ENCODE peak calls at places on chromosome 9, in seven cellular contexts. C, M, N, G, O, Q and Y are unnamed samples.

GRCh38 chr9:37582548-37583157 is 6.5 kb upstream of the FBXO10 start:
- DNase-seq in M (no peak), O (no peak), C (no peak), Q (no peak), N (no peak), G (no peak), Y (no peak)

GRCh38 chr9:115333671-115334070 is 215.7 kb upstream of the TNC start:
- DNase-seq in N (no peak), Q (no peak), G (no peak), O (no peak), M (no peak), C (no peak), Y (no peak)

GRCh38 chr9:121921444-121921843 is 171.7 kb downstream of the TTLL11 start:
- DNase-seq in O (no peak), C (no peak), N (no peak), Q (no peak), M (no peak), G (no peak), Y (no peak)

GRCh38 chr9:5553211-5553610 is 42.9 kb downstream of the PDCD1LG2 start:
- DNase-seq in N (no peak), Q (no peak), M (no peak), C (no peak), G (no peak), O (no peak), Y (no peak)

GRCh38 chr9:114053246-114054005 is 24.7 kb downstream of the AMBP start:
- DNase-seq in G (no peak), C (no peak), M (no peak), O (no peak), N (no peak), Q (no peak), Y (no peak)

GRCh38 chr9:91777437-91777836 is 172.6 kb downstream of the ROR2 start:
- DNase-seq in N (no peak), C (no peak), O (no peak), Q (no peak), G (no peak), M (no peak), Y (no peak)

GRCh38 chr9:73558471-73558870 is 406.8 kb downstream of the ANXA1 start:
- DNase-seq in N (no peak), C (no peak), M (no peak), O (no peak), G (no peak), Q (no peak), Y (no peak)

GRCh38 chr9:124423591-124423990 is 8.3 kb upstream of the PSMB7 start:
- DNase-seq in G (no peak), M (no peak), N (no peak), C (no peak), O (no peak), Q (peak; percentile 32), Y (no peak)

GRCh38 chr9:18847576-18848275 is 185.3 kb downstream of the SAXO1 start:
- DNase-seq in N (no peak), G (no peak), Q (no peak), O (no peak), C (peak; percentile 59), M (no peak), Y (no peak)

GRCh38 chr9:115944166-115944948 is 209.2 kb upstream of the PAPPA start:
- DNase-seq in C (no peak), N (peak; percentile 71), G (peak; percentile 88), M (peak; percentile 88), Q (peak; percentile 81), O (peak; percentile 66), Y (no peak)

GRCh38 chr9:137787376-137787775 is 90.2 kb upstream of the CACNA1B start:
- DNase-seq in C (no peak), N (no peak), O (no peak), G (no peak), Q (no peak), M (no peak), Y (no peak)

GRCh38 chr9:9750719-9751118 is 862.1 kb downstream of the PTPRD start:
- DNase-seq in M (no peak), N (no peak), G (no peak), C (no peak), Q (no peak), O (no peak), Y (no peak)

DNA sequence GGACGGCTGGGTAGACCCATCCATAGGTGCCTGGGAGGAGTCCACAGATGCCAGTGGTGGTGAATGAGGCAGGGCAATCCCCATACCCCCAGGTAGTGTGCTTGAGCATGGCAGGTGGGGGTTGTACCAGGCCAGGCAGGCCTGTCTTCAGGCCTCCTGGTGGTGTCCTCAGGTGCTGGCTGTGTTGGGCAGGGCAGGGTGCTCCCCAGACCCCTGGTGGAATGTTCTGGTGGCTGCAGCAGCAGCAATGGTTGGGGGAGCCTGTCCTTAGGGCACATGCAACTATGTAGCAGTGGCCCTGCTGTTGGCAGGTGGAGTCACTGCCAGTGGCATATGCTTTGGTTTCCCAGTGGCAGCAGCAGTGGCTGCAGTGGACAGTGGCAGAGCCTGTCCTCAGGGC is 10.0 kb downstream of the ALG2 start:
- DNase-seq in Q (no peak), G (no peak), O (no peak), N (no peak), M (no peak), C (no peak), Y (no peak)
- H3K27ac ChIP-seq in Q (no peak overlapping the region), G (no peak overlapping the region), O (no peak overlapping the region), N (no peak overlapping the region), M (no peak overlapping the region), C (no peak overlapping the region), Y (no peak overlapping the region)

DNA sequence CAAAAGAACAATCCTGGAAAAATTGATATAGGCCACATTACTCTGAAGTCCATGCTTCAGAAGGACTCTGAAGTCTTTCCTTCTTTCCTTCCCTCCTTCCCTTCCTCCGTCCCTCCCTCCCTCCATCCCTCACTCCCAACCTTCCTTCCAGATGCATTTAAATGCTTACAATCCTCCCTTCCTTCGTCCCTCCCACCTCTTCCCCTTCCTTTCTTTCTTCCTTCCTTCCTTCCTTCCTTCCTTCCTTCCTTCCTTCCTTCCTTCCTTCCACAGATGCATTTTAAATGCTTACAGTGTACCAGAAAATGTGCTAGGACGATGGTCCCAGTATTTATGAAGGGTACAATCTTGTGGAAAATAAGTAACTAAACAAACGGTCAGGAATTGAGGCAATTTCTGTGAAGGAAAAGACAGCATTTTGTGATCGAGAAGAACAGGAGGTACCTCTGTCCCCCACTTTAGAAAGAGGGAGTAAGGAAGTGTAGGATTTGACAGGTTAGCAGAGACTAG is 181.3 kb upstream of the TUT7 start:
- DNase-seq in G (no peak), M (no peak), N (no peak), O (no peak), C (no peak), Q (no peak), Y (no peak)
- H3K27ac ChIP-seq in G (no peak overlapping the region), M (peak overlapping the region; percentile 65), N (no peak overlapping the region), O (no peak overlapping the region), C (no peak overlapping the region), Q (no peak overlapping the region), Y (no peak overlapping the region)

GRCh38 chr9:107756091-107756490 is 266.5 kb upstream of the KLF4 start:
- DNase-seq in Q (no peak), C (no peak), G (no peak), N (no peak), M (no peak), O (no peak), Y (no peak)

GRCh38 chr9:107750741-107751521 is 261.4 kb upstream of the KLF4 start:
- DNase-seq in O (peak; percentile 83), C (no peak), N (peak; percentile 75), G (peak; percentile 92), M (peak; percentile 90), Q (peak; percentile 82), Y (peak; percentile 80)

GRCh38 chr9:107749787-107750444 is 260.3 kb upstream of the KLF4 start:
- DNase-seq in Q (peak; percentile 85), O (peak; percentile 68), M (peak; percentile 92), N (peak; percentile 83), C (no peak), G (peak; percentile 93), Y (peak; percentile 86)

GRCh38 chr9:107755267-107755666 is 265.7 kb upstream of the KLF4 start:
- DNase-seq in G (no peak), C (no peak), Q (peak; percentile 64), O (peak; percentile 43), M (no peak), N (no peak), Y (no peak)

GRCh38 chr9:107751522-107752235 is 262.1 kb upstream of the KLF4 start:
- DNase-seq in M (no peak), Q (peak; percentile 86), O (peak; percentile 56), N (no peak), C (no peak), G (no peak), Y (no peak)
- H3K27ac ChIP-seq in M (peak overlapping the region; percentile 84), Q (peak overlapping the region; percentile 80), O (no peak overlapping the region), N (peak overlapping the region; percentile 73), C (peak overlapping the region; percentile 64), G (peak overlapping the region; percentile 72), Y (peak overlapping the region; percentile 72)

DNA sequence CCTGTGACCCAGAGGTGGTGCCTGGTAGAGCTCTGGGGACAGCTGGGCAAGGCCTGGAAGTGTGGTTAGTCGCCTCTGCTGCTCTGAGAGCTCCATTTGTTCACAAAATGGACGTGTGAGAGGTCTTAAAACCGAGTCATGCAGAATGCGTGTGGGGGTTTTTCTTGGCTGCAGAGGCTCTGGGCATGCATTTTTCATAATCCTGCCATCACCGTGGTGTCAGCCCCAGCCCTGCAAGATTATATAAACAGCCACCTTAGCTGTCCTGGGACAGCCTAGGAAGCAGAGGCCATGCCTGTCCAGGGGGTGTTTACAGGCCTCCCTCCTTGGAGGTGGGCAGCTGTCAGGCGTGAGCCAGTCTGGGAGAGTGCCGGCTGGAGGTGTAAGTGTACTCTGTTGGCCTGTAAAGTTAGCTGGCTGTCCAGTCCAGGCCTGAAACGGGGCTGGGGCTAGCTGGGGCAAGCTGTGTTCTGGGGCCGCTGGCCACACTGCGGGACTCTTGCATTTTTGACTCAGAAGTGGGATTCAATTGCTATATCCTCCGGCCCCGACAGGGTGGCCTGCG is 2.3 kb downstream of the WNK2 start:
- DNase-seq in C (peak; percentile 45), Q (no peak), O (peak; percentile 52), M (no peak), N (no peak), G (peak; percentile 61), Y (peak; percentile 74)
- H3K27ac ChIP-seq in C (no peak overlapping the region), Q (peak overlapping the region; percentile 75), O (peak overlapping the region; percentile 54), M (no peak overlapping the region), N (no peak overlapping the region), G (peak overlapping the region; percentile 92), Y (no peak overlapping the region)